ENCODE peak calls at places on chromosomes 2 and 18, in six cellular contexts. R is mammary epithelial cell; T is naive thymus-derived CD4-positive, alpha-beta T cell; S is hepatocyte; Y is tibial nerve; E is CD4-positive, alpha-beta T cell. M is an unnamed sample. For H3K27me3, the result is how much of the 10 kb centered on the place peaks cover.

GRCh38 chr2:1795842-1796580 is 51.7 kb upstream of the PXDN start:
- DNase-seq in R (no peak), T (no peak), S (no peak), Y (no peak), E (no peak), M (no peak)

GRCh38 chr18:5197032-5197434 is at the start of gene AKAIN1:
- DNase-seq in R (peak), T (peak), S (peak), Y (no peak), E (peak), M (peak)

GRCh38 chr2:201260302-201260800 is at the start of gene CASP8:
- DNase-seq in R (peak), T (peak), S (no peak), Y (peak), E (peak), M (no peak)

GRCh38 chr2:72148975-72149555 is 1.4 kb upstream of the CYP26B1 start:
- DNase-seq in R (peak), T (no peak), S (peak), Y (no peak), E (peak), M (no peak)

GRCh38 chr18:984004-984403 is 79.3 kb downstream of the ADCYAP1 start:
- DNase-seq in R (no peak), T (no peak), S (no peak), Y (no peak), E (no peak), M (no peak)

GRCh38 chr2:132438650-132439030 is 22.0 kb downstream of the GPR39 start:
- DNase-seq in R (peak), T (no peak), S (no peak), Y (no peak), E (no peak), M (no peak)

GRCh38 chr2:96264086-96264485 is 1.7 kb downstream of the TMEM127 start:
- DNase-seq in R (no peak), T (no peak), S (no peak), Y (no peak), E (no peak), M (no peak)

GRCh38 chr2:25787020-25787419 is 91.3 kb downstream of the ASXL2 start:
- DNase-seq in R (no peak), T (no peak), S (peak), Y (no peak), E (no peak), M (no peak)

GRCh38 chr2:143345887-143346612 is 216.8 kb downstream of the ARHGAP15 start:
- DNase-seq in R (no peak), T (no peak), S (no peak), Y (no peak), E (no peak), M (no peak)

GRCh38 chr2:54906711-54907110 is 143.5 kb downstream of the RTN4 start:
- DNase-seq in R (no peak), T (no peak), S (no peak), Y (no peak), E (no peak), M (no peak)

GRCh38 chr2:232744963-232745362 is 31.4 kb downstream of the KCNJ13 start:
- DNase-seq in R (no peak), T (no peak), S (peak), Y (no peak), E (no peak), M (no peak)

GRCh38 chr18:4283746-4284291 is 171.3 kb downstream of the DLGAP1 start:
- DNase-seq in R (no peak), T (no peak), S (no peak), Y (no peak), E (no peak), M (no peak)

GRCh38 chr2:236570081-236570979 is 705 bp downstream of the ACKR3 start:
- DNase-seq in R (peak), T (no peak), S (no peak), Y (no peak), E (no peak), M (no peak)

GRCh38 chr2:236566596-236566995 is 3.0 kb upstream of the ACKR3 start:
- DNase-seq in R (no peak), T (no peak), S (no peak), Y (no peak), E (no peak), M (no peak)

GRCh38 chr2:236568922-236569592 is 568 bp upstream of the ACKR3 start:
- DNase-seq in R (no peak), T (no peak), S (no peak), Y (no peak), E (no peak), M (no peak)

GRCh38 chr2:236569593-236569973 is at the start of gene ACKR3:
- DNase-seq in R (peak), T (peak), S (peak), Y (peak), E (peak), M (peak)

GRCh38 chr2:236568068-236568921 is 1.3 kb upstream of the ACKR3 start:
- DNase-seq in R (no peak), T (peak), S (peak), Y (peak), E (peak), M (peak)
- H3K27me3 ChIP-seq in R (under half), T (under half), S (under half), Y (under half), E (under half), M (under half)

GRCh38 chr2:207251573-207252192 is 85.9 kb upstream of the KLF7 start:
- DNase-seq in R (no peak), T (no peak), S (no peak), Y (no peak), E (no peak), M (no peak)

GRCh38 chr2:207252979-207253640 is 87.4 kb upstream of the KLF7 start:
- DNase-seq in R (no peak), T (no peak), S (no peak), Y (no peak), E (no peak), M (no peak)

GRCh38 chr2:207252416-207252815 is 86.7 kb upstream of the KLF7 start:
- DNase-seq in R (no peak), T (no peak), S (no peak), Y (no peak), E (no peak), M (no peak)

GRCh38 chr2:207248702-207249355 is 83.1 kb upstream of the KLF7 start:
- DNase-seq in R (peak), T (no peak), S (no peak), Y (no peak), E (no peak), M (no peak)

GRCh38 chr2:207251022-207251421 is 85.3 kb upstream of the KLF7 start:
- DNase-seq in R (peak), T (no peak), S (no peak), Y (no peak), E (no peak), M (no peak)
- H3K27ac ChIP-seq in R (peak), T (no peak), S (no peak), Y (no peak), E (no peak), M (no peak)

GRCh38 chr2:217970206-217970605 is 32.6 kb downstream of the TNS1 start:
- DNase-seq in R (no peak), T (no peak), S (no peak), Y (no peak), E (no peak), M (no peak)

GRCh38 chr2:217969588-217969987 is 33.2 kb downstream of the TNS1 start:
- DNase-seq in R (no peak), T (no peak), S (no peak), Y (no peak), E (no peak), M (no peak)

GRCh38 chr2:217972037-217972436 is 30.8 kb downstream of the TNS1 start:
- DNase-seq in R (no peak), T (no peak), S (no peak), Y (no peak), E (no peak), M (no peak)

GRCh38 chr2:217972490-217972889 is 30.3 kb downstream of the TNS1 start:
- DNase-seq in R (no peak), T (no peak), S (no peak), Y (no peak), E (no peak), M (no peak)

DNA sequence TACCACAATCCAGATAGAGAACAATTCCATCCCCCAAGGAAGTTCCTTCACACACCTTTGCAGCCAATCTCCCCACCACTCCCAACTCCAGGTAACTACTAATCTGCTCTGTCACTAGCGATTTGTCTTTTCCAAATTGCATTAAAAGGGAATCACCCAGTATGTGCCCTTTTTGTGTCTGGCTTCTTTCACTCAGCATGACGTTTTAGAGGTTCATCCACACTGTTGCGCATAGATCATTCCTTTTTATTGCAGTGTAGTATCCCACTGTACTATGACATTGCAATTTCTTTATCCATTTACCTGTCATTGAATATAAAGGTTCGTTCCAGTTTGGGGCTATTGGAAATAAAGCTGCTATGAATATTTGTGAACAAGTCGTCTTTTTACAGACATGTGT is 31.6 kb downstream of the TNS1 start:
- DNase-seq in R (no peak), T (no peak), S (no peak), Y (no peak), E (no peak), M (no peak)
- H3K27me3 ChIP-seq in R (under half), T (under half), S (under half), Y (under half), E (under half), M (under half)

GRCh38 chr2:75608684-75609333 is 37.8 kb upstream of the MRPL19 start:
- DNase-seq in R (peak), T (peak), S (peak), Y (peak), E (peak), M (peak)
- H3K27ac ChIP-seq in R (no peak), T (no peak), S (no peak), Y (peak), E (no peak), M (no peak)

GRCh38 chr2:166375736-166376487 is at the start of gene SCN9A:
- DNase-seq in R (peak), T (no peak), S (peak), Y (no peak), E (no peak), M (peak)
- H3K27me3 ChIP-seq in R (under half), T (under half), S (under half), Y (under half), E (under half), M (under half)

GRCh38 chr18:9096013-9096383 is 6.5 kb upstream of the NDUFV2 start:
- DNase-seq in R (no peak), T (no peak), S (no peak), Y (no peak), E (no peak), M (no peak)
- H3K27ac ChIP-seq in R (no peak), T (peak), S (peak), Y (no peak), E (peak), M (no peak)

GRCh38 chr2:203732072-203732952 is 25.9 kb downstream of the CD28 start:
- DNase-seq in R (no peak), T (no peak), S (no peak), Y (no peak), E (no peak), M (no peak)

GRCh38 chr2:203730866-203731265 is 24.4 kb downstream of the CD28 start:
- DNase-seq in R (peak), T (no peak), S (no peak), Y (no peak), E (no peak), M (no peak)

GRCh38 chr2:203732953-203733510 is 26.6 kb downstream of the CD28 start:
- DNase-seq in R (no peak), T (no peak), S (no peak), Y (no peak), E (no peak), M (no peak)

GRCh38 chr2:203730076-203730729 is 23.8 kb downstream of the CD28 start:
- DNase-seq in R (peak), T (no peak), S (no peak), Y (no peak), E (no peak), M (no peak)

DNA sequence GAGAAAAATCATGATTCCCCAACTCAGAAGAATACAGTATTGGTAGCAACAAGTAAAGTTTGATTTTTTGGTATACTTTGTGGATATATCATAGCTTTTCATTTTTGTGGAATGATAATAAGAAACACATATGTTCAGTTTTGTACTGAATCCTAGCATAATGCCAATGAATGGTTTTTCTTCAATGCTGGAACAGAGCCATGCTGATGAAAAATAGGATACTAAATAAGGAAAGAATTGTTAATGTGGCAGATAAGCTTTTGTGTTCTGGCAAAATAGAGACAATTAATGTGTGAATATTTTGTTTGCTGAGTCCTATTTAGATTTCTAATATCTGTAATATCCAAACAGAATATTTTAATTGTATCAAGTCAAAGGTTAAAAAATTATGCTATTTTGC is 21.9 kb downstream of the CD28 start:
- DNase-seq in R (no peak), T (no peak), S (no peak), Y (no peak), E (no peak), M (no peak)
- H3K27me3 ChIP-seq in R (under half), T (under half), S (under half), Y (under half), E (under half), M (under half)

DNA sequence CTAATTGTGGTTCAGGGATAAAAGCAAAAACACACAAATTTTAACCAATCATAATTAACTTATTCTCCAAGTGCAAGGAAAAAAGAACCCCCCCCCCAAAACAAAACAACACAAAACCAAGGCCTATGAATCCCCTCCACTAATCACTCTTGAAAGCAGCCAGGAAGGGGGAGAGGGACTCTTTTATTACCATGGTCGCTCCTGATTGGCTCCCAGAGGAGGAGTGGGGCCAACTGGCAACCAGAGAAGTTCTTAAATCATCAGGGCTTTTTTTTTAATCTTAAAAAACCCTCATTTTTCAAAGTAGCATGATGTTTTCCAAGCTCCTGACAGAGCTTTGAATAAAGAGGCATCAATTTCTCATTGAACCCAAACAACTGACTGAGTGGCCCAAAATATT is 258.7 kb downstream of the CYRIA start:
- DNase-seq in R (no peak), T (no peak), S (no peak), Y (no peak), E (no peak), M (no peak)
- H3K27ac ChIP-seq in R (no peak), T (no peak), S (no peak), Y (no peak), E (no peak), M (no peak)

DNA sequence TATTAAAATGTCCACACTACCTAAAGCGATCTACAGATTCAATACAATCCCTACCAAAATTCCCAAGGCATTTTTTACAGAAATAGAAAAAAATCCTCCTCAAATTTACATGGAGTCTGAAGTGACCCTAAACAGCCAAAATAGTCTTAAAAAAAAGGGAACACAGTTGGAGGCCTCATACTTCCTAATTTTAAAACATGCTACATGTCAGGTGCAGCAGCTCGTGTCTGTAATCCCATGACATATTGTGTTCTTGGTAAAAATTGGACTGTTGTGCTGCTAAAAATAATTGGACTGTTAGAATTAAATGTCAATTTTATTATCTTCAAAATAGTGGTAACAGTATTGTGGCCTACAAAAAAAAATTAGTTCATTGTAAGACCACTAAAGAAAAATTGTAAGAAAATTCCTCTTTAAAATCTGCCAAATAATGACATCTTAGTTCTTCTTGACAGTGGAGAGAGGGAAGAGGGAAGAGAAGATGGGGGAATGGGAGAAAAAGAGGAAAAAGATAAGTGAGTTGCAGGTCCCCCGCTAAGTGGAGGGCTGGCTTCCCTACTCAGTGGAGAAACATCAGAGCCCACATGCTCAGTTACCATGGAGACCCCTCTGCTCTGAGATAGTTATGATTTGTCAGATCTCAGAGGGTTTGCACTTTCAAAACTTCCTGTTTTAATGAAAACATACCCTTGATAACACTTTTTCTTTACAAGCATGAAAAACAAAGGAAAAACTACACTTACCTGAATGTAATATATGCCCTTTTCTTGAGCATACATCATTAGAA is 46.5 kb downstream of the UNC50 start:
- DNase-seq in R (no peak), T (peak), S (no peak), Y (peak), E (no peak), M (no peak)
- H3K27me3 ChIP-seq in R (under half), T (under half), S (under half), Y (under half), E (under half), M (under half)

GRCh38 chr2:44086639-44087036 is 82.0 kb upstream of the PPM1B start:
- DNase-seq in R (no peak), T (no peak), S (no peak), Y (no peak), E (no peak), M (no peak)

GRCh38 chr2:44084850-44085249 is 83.8 kb upstream of the PPM1B start:
- DNase-seq in R (no peak), T (no peak), S (no peak), Y (no peak), E (no peak), M (no peak)

GRCh38 chr2:44083054-44083453 is 85.6 kb upstream of the PPM1B start:
- DNase-seq in R (no peak), T (no peak), S (no peak), Y (no peak), E (no peak), M (peak)

GRCh38 chr2:44087714-44088092 is 81.0 kb upstream of the PPM1B start:
- DNase-seq in R (no peak), T (no peak), S (peak), Y (no peak), E (no peak), M (no peak)

DNA sequence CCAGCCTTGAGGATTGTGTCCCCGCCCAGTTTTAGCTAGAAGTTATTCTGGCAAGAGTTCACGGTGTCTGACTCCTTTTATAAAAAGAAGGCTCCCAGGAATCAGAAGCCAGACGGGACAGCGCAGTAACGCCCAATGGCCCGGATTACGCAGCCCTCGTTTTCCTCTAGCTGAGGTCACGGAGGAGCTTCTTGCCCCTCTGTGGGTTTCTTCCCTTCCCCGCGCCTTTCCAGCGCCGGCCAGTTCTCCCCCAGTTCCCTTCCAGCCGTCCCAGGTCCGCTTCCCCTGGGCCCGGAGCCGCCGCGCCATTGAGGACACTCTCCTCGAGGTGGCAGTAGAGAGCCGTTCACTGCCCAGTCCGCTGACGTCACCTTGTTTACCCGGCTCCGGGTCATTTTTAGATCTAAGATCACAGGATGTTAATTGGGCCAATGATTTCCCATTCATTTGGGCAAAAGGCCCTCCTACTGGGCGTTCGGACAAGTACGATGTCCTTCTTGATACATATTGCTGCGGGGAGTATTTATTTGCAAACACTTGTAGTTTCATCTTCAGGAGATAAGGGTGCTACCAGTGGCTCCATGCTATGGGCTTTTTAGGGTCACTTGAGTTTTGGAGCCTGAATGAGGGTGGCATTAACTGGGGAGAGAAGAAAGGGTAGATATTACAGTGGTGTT is 81.5 kb upstream of the PPM1B start:
- DNase-seq in R (peak), T (peak), S (peak), Y (peak), E (peak), M (peak)
- H3K27ac ChIP-seq in R (no peak), T (peak), S (peak), Y (peak), E (no peak), M (peak)

M was measured in right lobe of liver.